ENCODE peak calls at places on chromosome 17, in four cellular contexts. One of them, this sample, is unnamed.

GRCh38 chr17:4304417-4305027 is 40.7 kb upstream of the ANKFY1 start:
- DNase-seq in pancreas: no peak
- DNase-seq in C1 segment of cervical spinal cord: no peak
- DNase-seq in brain microvascular endothelial cell: peak; percentile 49
- DNase-seq in this sample: no peak

GRCh38 chr17:57672205-57672632 is 72.9 kb downstream of the CCDC182 start:
- DNase-seq in pancreas: no peak
- DNase-seq in C1 segment of cervical spinal cord: no peak
- DNase-seq in brain microvascular endothelial cell: no peak
- DNase-seq in this sample: no peak

GRCh38 chr17:75950421-75950820 is 9.6 kb upstream of the FBF1 start:
- DNase-seq in pancreas: no peak
- DNase-seq in C1 segment of cervical spinal cord: no peak
- DNase-seq in brain microvascular endothelial cell: no peak
- DNase-seq in this sample: no peak

GRCh38 chr17:32297424-32297823 is 31.8 kb downstream of the RHBDL3 start:
- DNase-seq in pancreas: no peak
- DNase-seq in C1 segment of cervical spinal cord: no peak
- DNase-seq in brain microvascular endothelial cell: no peak
- DNase-seq in this sample: no peak

GRCh38 chr17:4087911-4088693 is 54.7 kb downstream of the ZZEF1 start:
- DNase-seq in pancreas: no peak
- DNase-seq in C1 segment of cervical spinal cord: no peak
- DNase-seq in brain microvascular endothelial cell: peak; percentile 56
- DNase-seq in this sample: no peak

GRCh38 chr17:4565209-4566141 is 5.1 kb upstream of the GGT6 start:
- DNase-seq in pancreas: no peak
- DNase-seq in C1 segment of cervical spinal cord: no peak
- DNase-seq in brain microvascular endothelial cell: peak; percentile 65
- DNase-seq in this sample: no peak

GRCh38 chr17:15513058-15513858 is 45.8 kb upstream of the CDRT4 start:
- DNase-seq in pancreas: no peak
- DNase-seq in C1 segment of cervical spinal cord: no peak
- DNase-seq in brain microvascular endothelial cell: no peak
- DNase-seq in this sample: no peak

GRCh38 chr17:60671482-60671881 is 6.2 kb upstream of the BCAS3 start:
- DNase-seq in pancreas: no peak
- DNase-seq in C1 segment of cervical spinal cord: no peak
- DNase-seq in brain microvascular endothelial cell: no peak
- DNase-seq in this sample: no peak

GRCh38 chr17:78143214-78144145 is 2.7 kb upstream of the C17orf99 start:
- DNase-seq in pancreas: peak; percentile 31
- DNase-seq in C1 segment of cervical spinal cord: no peak
- DNase-seq in brain microvascular endothelial cell: no peak
- DNase-seq in this sample: no peak

GRCh38 chr17:69012895-69013805 is 47.6 kb downstream of the ABCA9 start:
- DNase-seq in pancreas: no peak
- DNase-seq in C1 segment of cervical spinal cord: no peak
- DNase-seq in brain microvascular endothelial cell: peak; percentile 91
- DNase-seq in this sample: no peak

GRCh38 chr17:77449908-77450741 is 309.4 kb downstream of the SEC14L1 start:
- DNase-seq in pancreas: peak; percentile 67
- DNase-seq in C1 segment of cervical spinal cord: no peak
- DNase-seq in brain microvascular endothelial cell: peak; percentile 71
- DNase-seq in this sample: no peak